ENCODE peak calls at places on chromosomes 6 and 20, in eight cellular contexts. E is HepG2, Y is HCT116, D is A549, R is GM23338, C is SK-N-SH, Z is GM12878, S is K562. W is an unnamed sample. For H3K4me1, the result is how much of the 10 kb centered on the place peaks cover.

GRCh38 chr6:134816780-134817179 is 133.1 kb downstream of the ALDH8A1 start:
- DNase-seq in E (no peak), Y (no peak), D (no peak), R (no peak), C (no peak), Z (no peak), S (no peak), W (no peak)

GRCh38 chr6:49464691-49465090 is 1.5 kb downstream of the CENPQ start:
- DNase-seq in E (no peak), Y (no peak), D (no peak), R (no peak), C (no peak), Z (no peak), S (no peak), W (no peak)

GRCh38 chr6:22248513-22249308 is 48.1 kb downstream of the PRL start:
- DNase-seq in E (peak), Y (no peak), D (peak), R (no peak), C (no peak), Z (no peak), S (no peak), W (no peak)

GRCh38 chr6:16683524-16684194 is 77.6 kb downstream of the ATXN1 start:
- DNase-seq in E (peak), Y (peak), D (no peak), R (no peak), C (no peak), Z (no peak), S (no peak), W (no peak)

GRCh38 chr20:49385471-49385870 is 97.0 kb downstream of the KCNB1 start:
- DNase-seq in E (peak), Y (peak), D (no peak), R (peak), C (peak), Z (no peak), S (peak), W (no peak)

GRCh38 chr6:89944826-89945407 is 50.6 kb downstream of the GJA10 start:
- DNase-seq in E (peak), Y (peak), D (no peak), R (peak), C (no peak), Z (no peak), S (peak), W (no peak)

GRCh38 chr6:166435574-166435973 is 52.8 kb upstream of the MPC1 start:
- DNase-seq in E (no peak), Y (no peak), D (no peak), R (no peak), C (peak), Z (no peak), S (no peak), W (no peak)

GRCh38 chr6:10174761-10175160 is 240.1 kb downstream of the TFAP2A start:
- DNase-seq in E (no peak), Y (no peak), D (no peak), R (no peak), C (no peak), Z (no peak), S (no peak), W (no peak)

GRCh38 chr6:143545976-143546547 is 34.5 kb upstream of the FUCA2 start:
- DNase-seq in E (peak), Y (no peak), D (no peak), R (no peak), C (no peak), Z (no peak), S (peak), W (no peak)

GRCh38 chr6:84645563-84646266 is 118.7 kb downstream of the TBX18 start:
- DNase-seq in E (no peak), Y (no peak), D (no peak), R (no peak), C (no peak), Z (no peak), S (no peak), W (no peak)

GRCh38 chr6:169859401-169859977 is 108.1 kb downstream of the ERMARD start:
- DNase-seq in E (no peak), Y (no peak), D (no peak), R (no peak), C (peak), Z (no peak), S (no peak), W (no peak)

GRCh38 chr6:143027058-143027457 is 33.6 kb upstream of the AIG1 start:
- DNase-seq in E (peak), Y (peak), D (no peak), R (peak), C (no peak), Z (no peak), S (peak), W (no peak)

GRCh38 chr6:163427498-163428254 is 13.2 kb downstream of the QKI start:
- DNase-seq in E (peak), Y (peak), D (no peak), R (peak), C (no peak), Z (no peak), S (peak), W (no peak)

GRCh38 chr6:134201716-134202115 is 116.2 kb downstream of the SGK1 start:
- DNase-seq in E (no peak), Y (no peak), D (no peak), R (no peak), C (no peak), Z (no peak), S (no peak), W (no peak)

GRCh38 chr6:75224303-75224926 is 18.6 kb upstream of the COL12A1 start:
- DNase-seq in E (peak), Y (no peak), D (no peak), R (no peak), C (no peak), Z (no peak), S (no peak), W (no peak)

GRCh38 chr6:157047328-157047727 is 270.1 kb downstream of the ARID1B start:
- DNase-seq in E (no peak), Y (no peak), D (no peak), R (no peak), C (no peak), Z (no peak), S (peak), W (no peak)

GRCh38 chr6:113995632-113996031 is 24.7 kb upstream of the HDAC2 start:
- DNase-seq in E (peak), Y (peak), D (peak), R (peak), C (peak), Z (no peak), S (no peak), W (peak)

GRCh38 chr6:158321960-158322359 is 9.7 kb downstream of the TULP4 start:
- DNase-seq in E (no peak), Y (no peak), D (no peak), R (no peak), C (no peak), Z (no peak), S (no peak), W (no peak)

GRCh38 chr20:3203315-3204123 is 963 bp downstream of the DDRGK1 start:
- DNase-seq in E (peak), Y (no peak), D (no peak), R (peak), C (peak), Z (no peak), S (peak), W (no peak)

GRCh38 chr6:100663219-100663863 is 198.6 kb upstream of the SIM1 start:
- DNase-seq in E (peak), Y (no peak), D (no peak), R (no peak), C (no peak), Z (no peak), S (no peak), W (no peak)

GRCh38 chr6:89596056-89596455 is 42.5 kb downstream of the LYRM2 start:
- DNase-seq in E (no peak), Y (no peak), D (no peak), R (no peak), C (no peak), Z (peak), S (no peak), W (no peak)

GRCh38 chr6:151847064-151847463 is 39.6 kb downstream of the ESR1 start:
- DNase-seq in E (peak), Y (no peak), D (no peak), R (peak), C (no peak), Z (no peak), S (peak), W (no peak)

GRCh38 chr20:48153105-48153504 is 367.8 kb upstream of the SULF2 start:
- DNase-seq in E (no peak), Y (no peak), D (no peak), R (no peak), C (no peak), Z (no peak), S (no peak), W (no peak)

GRCh38 chr20:59032713-59033059 is 551 bp upstream of the ATP5F1E start:
- DNase-seq in E (peak), Y (peak), D (peak), R (no peak), C (peak), Z (no peak), S (no peak), W (peak)

GRCh38 chr6:5950448-5950847 is 56.3 kb downstream of the NRN1 start:
- DNase-seq in E (no peak), Y (no peak), D (no peak), R (peak), C (peak), Z (no peak), S (peak), W (no peak)

DNA sequence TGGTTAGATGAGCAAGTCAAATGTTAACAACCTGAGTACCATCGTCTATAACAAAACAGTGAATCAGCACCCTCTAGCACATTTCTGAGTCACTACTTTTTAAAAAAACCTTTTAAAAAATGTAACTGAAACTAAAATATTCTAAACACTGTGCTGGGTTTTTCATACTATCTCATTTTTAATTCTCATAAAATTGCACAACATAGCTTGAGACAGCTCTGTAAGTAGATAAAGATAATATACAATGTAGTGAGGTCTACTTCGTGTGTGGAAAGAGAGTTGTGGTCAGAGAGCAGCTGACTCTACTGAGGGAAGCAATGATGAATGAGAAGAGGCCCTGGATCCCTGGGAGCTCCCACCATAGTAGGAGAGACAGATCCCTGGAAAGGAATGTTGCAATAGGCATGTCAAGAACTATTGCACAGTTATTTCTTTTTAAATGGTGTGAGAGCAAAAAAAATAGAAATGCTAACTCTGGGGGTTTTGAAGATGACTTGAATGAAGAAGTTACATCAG is 13.6 kb upstream of the CALHM6 start:
- DNase-seq in E (no peak), Y (no peak), D (no peak), R (no peak), C (no peak), Z (no peak), S (no peak), W (no peak)
- TF ChIP-seq CTCF in E (no peak), Y (no peak), D (no peak), R (no peak), C (peak), Z (no peak), S (no peak), W (no peak)

GRCh38 chr20:37380864-37381579 is 35.1 kb downstream of the SRC start:
- DNase-seq in E (no peak), Y (no peak), D (no peak), R (no peak), C (peak), Z (no peak), S (no peak), W (no peak)

GRCh38 chr20:37378420-37378784 is 32.5 kb downstream of the SRC start:
- DNase-seq in E (no peak), Y (no peak), D (no peak), R (no peak), C (no peak), Z (no peak), S (no peak), W (no peak)

GRCh38 chr20:37378785-37379598 is 33.1 kb downstream of the SRC start:
- DNase-seq in E (no peak), Y (peak), D (peak), R (peak), C (no peak), Z (no peak), S (peak), W (no peak)

GRCh38 chr20:37381621-37382538 is 35.9 kb downstream of the SRC start:
- DNase-seq in E (peak), Y (no peak), D (no peak), R (no peak), C (peak), Z (no peak), S (no peak), W (no peak)

GRCh38 chr20:37379967-37380828 is 34.3 kb downstream of the SRC start:
- DNase-seq in E (peak), Y (no peak), D (peak), R (no peak), C (peak), Z (no peak), S (peak), W (no peak)
- TF ChIP-seq REST in E (no peak), Y (no peak), D (no peak), R (no peak), C (no peak), Z (no peak), S (no peak), W (no peak)

GRCh38 chr6:41079080-41079479 is 6.3 kb downstream of the NFYA start:
- DNase-seq in E (no peak), Y (no peak), D (no peak), R (no peak), C (peak), Z (no peak), S (no peak), W (no peak)
- H3K4me1 ChIP-seq in E (under half), Y (under half), D (under half), R (under half), C (under half), Z (under half), S (under half), W (under half)

GRCh38 chr6:87472525-87473418 is at the start of gene SLC35A1:
- DNase-seq in E (peak), Y (peak), D (peak), R (peak), C (peak), Z (peak), S (peak), W (peak)
- TF ChIP-seq CTCF in E (peak), Y (no peak), D (no peak), R (no peak), C (no peak), Z (no peak), S (no peak), W (no peak)

GRCh38 chr20:8209061-8209460 is 77.0 kb downstream of the PLCB1 start:
- DNase-seq in E (no peak), Y (no peak), D (no peak), R (no peak), C (no peak), Z (peak), S (no peak), W (no peak)

GRCh38 chr20:8213831-8214587 is 81.9 kb downstream of the PLCB1 start:
- DNase-seq in E (no peak), Y (no peak), D (no peak), R (no peak), C (no peak), Z (peak), S (no peak), W (no peak)

GRCh38 chr20:8212286-8212685 is 80.2 kb downstream of the PLCB1 start:
- DNase-seq in E (no peak), Y (no peak), D (no peak), R (no peak), C (no peak), Z (no peak), S (no peak), W (no peak)

GRCh38 chr20:8213270-8213669 is 81.2 kb downstream of the PLCB1 start:
- DNase-seq in E (no peak), Y (no peak), D (no peak), R (no peak), C (no peak), Z (no peak), S (no peak), W (no peak)

GRCh38 chr20:8210749-8211148 is 78.7 kb downstream of the PLCB1 start:
- DNase-seq in E (no peak), Y (no peak), D (no peak), R (no peak), C (no peak), Z (no peak), S (no peak), W (no peak)
- TF ChIP-seq REST in E (no peak), Y (no peak), D (no peak), R (no peak), C (no peak), Z (no peak), S (no peak), W (no peak)

GRCh38 chr6:15359335-15359862 is 113.5 kb downstream of the JARID2 start:
- DNase-seq in E (no peak), Y (no peak), D (no peak), R (no peak), C (no peak), Z (peak), S (no peak), W (no peak)
- H3K4me1 ChIP-seq in E (under half), Y (under half), D (under half), R (half or more), C (under half), Z (half or more), S (under half), W (under half)

GRCh38 chr20:32439132-32439829 is 81.2 kb downstream of the ASXL1 start:
- DNase-seq in E (no peak), Y (no peak), D (no peak), R (no peak), C (no peak), Z (no peak), S (peak), W (no peak)

GRCh38 chr20:32438331-32438858 is 80.3 kb downstream of the ASXL1 start:
- DNase-seq in E (no peak), Y (no peak), D (no peak), R (no peak), C (no peak), Z (no peak), S (no peak), W (no peak)

GRCh38 chr20:32436968-32437367 is 78.8 kb downstream of the ASXL1 start:
- DNase-seq in E (no peak), Y (no peak), D (no peak), R (no peak), C (no peak), Z (no peak), S (no peak), W (no peak)

GRCh38 chr20:32436142-32436861 is 78.2 kb downstream of the ASXL1 start:
- DNase-seq in E (no peak), Y (no peak), D (no peak), R (no peak), C (peak), Z (no peak), S (no peak), W (no peak)

DNA sequence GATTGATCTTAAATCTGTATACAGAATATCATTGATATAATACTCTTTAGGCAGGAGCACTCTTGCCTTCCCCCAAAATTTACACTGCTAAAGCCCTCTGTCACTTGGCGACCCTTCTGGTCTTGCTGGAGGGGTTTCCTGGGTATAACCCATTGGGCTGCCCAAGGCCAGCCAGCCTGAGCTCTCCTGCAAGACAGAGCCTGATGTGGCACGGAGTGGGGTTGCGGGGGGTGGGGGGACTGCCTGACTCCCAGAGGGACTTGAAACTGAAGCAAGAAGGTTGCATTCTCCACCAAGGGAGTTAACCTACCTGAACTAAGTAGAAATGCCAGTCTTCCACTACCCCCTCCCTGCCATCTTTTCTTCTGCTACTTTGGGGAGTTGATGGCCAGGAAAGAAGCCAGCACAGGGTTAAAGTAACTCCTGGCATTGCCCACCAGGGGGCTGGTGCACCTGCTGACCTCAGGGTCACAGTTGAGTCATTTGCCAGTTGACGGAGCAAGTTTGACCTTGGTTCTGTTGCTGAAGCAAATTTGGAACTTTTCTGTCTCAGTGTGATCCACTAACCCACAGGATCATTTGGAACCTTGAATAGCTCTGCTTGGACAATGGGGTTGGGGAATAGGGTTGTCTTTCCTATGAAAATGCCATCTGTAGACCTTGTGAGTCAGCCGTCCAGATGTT is 79.4 kb downstream of the ASXL1 start:
- DNase-seq in E (peak), Y (no peak), D (peak), R (peak), C (peak), Z (no peak), S (peak), W (no peak)
- TF ChIP-seq CTCF in E (peak), Y (no peak), D (no peak), R (peak), C (peak), Z (peak), S (peak), W (no peak)

GRCh38 chr20:54221383-54221782 is 13.5 kb downstream of the PFDN4 start:
- DNase-seq in E (no peak), Y (no peak), D (no peak), R (no peak), C (no peak), Z (no peak), S (no peak), W (no peak)
- TF ChIP-seq REST in E (no peak), Y (no peak), D (no peak), R (no peak), C (no peak), Z (no peak), S (no peak), W (no peak)

W was measured in Panc1.